ENCODE peak calls at places on chromosomes 6 and 20, in six cellular contexts. One of them, this sample, is unnamed.

GRCh38 chr6:131251593-131252204 is 116.4 kb downstream of the AKAP7 start:
- DNase-seq in GM12865: no peak
- DNase-seq in heart right ventricle: no peak
- DNase-seq in transverse colon: no peak
- DNase-seq in psoas muscle: no peak
- DNase-seq in omental fat pad: no peak
- DNase-seq in this sample: no peak

GRCh38 chr6:29490552-29490951 is 2.8 kb upstream of the MAS1L start:
- DNase-seq in psoas muscle: no peak
- DNase-seq in GM12865: no peak
- DNase-seq in omental fat pad: no peak
- DNase-seq in transverse colon: no peak
- DNase-seq in heart right ventricle: no peak
- DNase-seq in this sample: no peak

GRCh38 chr20:17771206-17772004 is 71.6 kb downstream of the BANF2 start:
- DNase-seq in psoas muscle: no peak
- DNase-seq in GM12865: no peak
- DNase-seq in omental fat pad: no peak
- DNase-seq in heart right ventricle: no peak
- DNase-seq in transverse colon: no peak
- DNase-seq in this sample: no peak

GRCh38 chr6:81331526-81331925 is 421.0 kb downstream of the TENT5A start:
- DNase-seq in heart right ventricle: no peak
- DNase-seq in GM12865: no peak
- DNase-seq in transverse colon: no peak
- DNase-seq in psoas muscle: no peak
- DNase-seq in omental fat pad: no peak
- DNase-seq in this sample: no peak

GRCh38 chr20:4891997-4892396 is 109.3 kb downstream of the SLC23A2 start:
- DNase-seq in psoas muscle: no peak
- DNase-seq in GM12865: no peak
- DNase-seq in heart right ventricle: no peak
- DNase-seq in transverse colon: no peak
- DNase-seq in omental fat pad: no peak
- DNase-seq in this sample: no peak

GRCh38 chr20:50267041-50267865 is 76.6 kb downstream of the CEBPB start:
- DNase-seq in GM12865: no peak
- DNase-seq in omental fat pad: no peak
- DNase-seq in transverse colon: peak
- DNase-seq in heart right ventricle: peak
- DNase-seq in psoas muscle: peak
- DNase-seq in this sample: no peak

GRCh38 chr20:3805594-3806264 is 9.6 kb downstream of the CDC25B start:
- DNase-seq in psoas muscle: peak
- DNase-seq in omental fat pad: no peak
- DNase-seq in heart right ventricle: no peak
- DNase-seq in GM12865: no peak
- DNase-seq in transverse colon: no peak
- DNase-seq in this sample: peak

GRCh38 chr6:83615025-83615999 is 93.6 kb downstream of the SNAP91 start:
- DNase-seq in transverse colon: no peak
- DNase-seq in omental fat pad: no peak
- DNase-seq in heart right ventricle: no peak
- DNase-seq in GM12865: peak
- DNase-seq in psoas muscle: no peak
- DNase-seq in this sample: no peak

GRCh38 chr6:36912583-36912982 is 26.8 kb downstream of the C6orf89 start:
- DNase-seq in omental fat pad: no peak
- DNase-seq in GM12865: peak
- DNase-seq in psoas muscle: no peak
- DNase-seq in transverse colon: peak
- DNase-seq in heart right ventricle: no peak
- DNase-seq in this sample: no peak

GRCh38 chr20:37239026-37239451 is 22.6 kb downstream of the GHRH start:
- DNase-seq in transverse colon: no peak
- DNase-seq in omental fat pad: no peak
- DNase-seq in psoas muscle: no peak
- DNase-seq in GM12865: no peak
- DNase-seq in heart right ventricle: no peak
- DNase-seq in this sample: no peak

GRCh38 chr6:45163952-45164766 is 164.0 kb upstream of the RUNX2 start:
- DNase-seq in omental fat pad: no peak
- DNase-seq in GM12865: peak
- DNase-seq in transverse colon: no peak
- DNase-seq in psoas muscle: no peak
- DNase-seq in heart right ventricle: no peak
- DNase-seq in this sample: no peak

GRCh38 chr6:47238456-47238995 is 71.2 kb downstream of the TNFRSF21 start:
- DNase-seq in omental fat pad: no peak
- DNase-seq in transverse colon: no peak
- DNase-seq in psoas muscle: no peak
- DNase-seq in GM12865: no peak
- DNase-seq in heart right ventricle: no peak
- DNase-seq in this sample: no peak

GRCh38 chr6:156976144-156977088 is 199.2 kb downstream of the ARID1B start:
- DNase-seq in heart right ventricle: no peak
- DNase-seq in GM12865: peak
- DNase-seq in transverse colon: no peak
- DNase-seq in omental fat pad: no peak
- DNase-seq in psoas muscle: no peak
- DNase-seq in this sample: no peak

GRCh38 chr6:149015877-149016525 is 269.2 kb downstream of the UST start:
- DNase-seq in omental fat pad: no peak
- DNase-seq in GM12865: no peak
- DNase-seq in heart right ventricle: no peak
- DNase-seq in transverse colon: no peak
- DNase-seq in psoas muscle: no peak
- DNase-seq in this sample: no peak

GRCh38 chr6:95091823-95092436 is 485.4 kb upstream of the MANEA start:
- DNase-seq in psoas muscle: no peak
- DNase-seq in transverse colon: no peak
- DNase-seq in omental fat pad: no peak
- DNase-seq in heart right ventricle: no peak
- DNase-seq in GM12865: peak
- DNase-seq in this sample: no peak

GRCh38 chr20:17431621-17432364 is 99.4 kb downstream of the BFSP1 start:
- DNase-seq in omental fat pad: peak
- DNase-seq in psoas muscle: peak
- DNase-seq in transverse colon: peak
- DNase-seq in heart right ventricle: peak
- DNase-seq in GM12865: peak
- DNase-seq in this sample: no peak

GRCh38 chr20:40390654-40391053 is 298.4 kb downstream of the MAFB start:
- DNase-seq in psoas muscle: no peak
- DNase-seq in transverse colon: no peak
- DNase-seq in GM12865: no peak
- DNase-seq in heart right ventricle: no peak
- DNase-seq in omental fat pad: no peak
- DNase-seq in this sample: no peak

GRCh38 chr6:112877134-112878100 is 530.3 kb downstream of the RFPL4B start:
- DNase-seq in psoas muscle: no peak
- DNase-seq in omental fat pad: no peak
- DNase-seq in heart right ventricle: no peak
- DNase-seq in transverse colon: no peak
- DNase-seq in GM12865: no peak
- DNase-seq in this sample: no peak

GRCh38 chr6:116412270-116412669 is 41.5 kb downstream of the DSE start:
- DNase-seq in heart right ventricle: no peak
- DNase-seq in GM12865: no peak
- DNase-seq in psoas muscle: peak
- DNase-seq in omental fat pad: no peak
- DNase-seq in transverse colon: no peak
- DNase-seq in this sample: no peak

GRCh38 chr6:7919871-7920270 is 9.3 kb upstream of the TXNDC5 start:
- DNase-seq in psoas muscle: no peak
- DNase-seq in heart right ventricle: no peak
- DNase-seq in omental fat pad: no peak
- DNase-seq in GM12865: no peak
- DNase-seq in transverse colon: no peak
- DNase-seq in this sample: no peak

GRCh38 chr6:145241039-145241438 is 494.3 kb downstream of the EPM2A start:
- DNase-seq in transverse colon: no peak
- DNase-seq in omental fat pad: no peak
- DNase-seq in psoas muscle: no peak
- DNase-seq in GM12865: no peak
- DNase-seq in heart right ventricle: no peak
- DNase-seq in this sample: no peak

GRCh38 chr20:63696628-63697356 is at the start of gene TNFRSF6B:
- DNase-seq in psoas muscle: peak
- DNase-seq in GM12865: no peak
- DNase-seq in omental fat pad: no peak
- DNase-seq in heart right ventricle: peak
- DNase-seq in transverse colon: peak
- DNase-seq in this sample: no peak

GRCh38 chr6:159174263-159174974 is 5.2 kb downstream of the FNDC1 start:
- DNase-seq in heart right ventricle: peak
- DNase-seq in GM12865: peak
- DNase-seq in psoas muscle: peak
- DNase-seq in transverse colon: peak
- DNase-seq in omental fat pad: no peak
- DNase-seq in this sample: no peak

GRCh38 chr20:25361287-25361683 is 29.4 kb downstream of the ABHD12 start:
- DNase-seq in transverse colon: no peak
- DNase-seq in omental fat pad: no peak
- DNase-seq in psoas muscle: no peak
- DNase-seq in heart right ventricle: no peak
- DNase-seq in GM12865: no peak
- DNase-seq in this sample: no peak

GRCh38 chr20:15814903-15815302 is 758.3 kb downstream of the KIF16B start:
- DNase-seq in heart right ventricle: no peak
- DNase-seq in psoas muscle: no peak
- DNase-seq in GM12865: no peak
- DNase-seq in omental fat pad: no peak
- DNase-seq in transverse colon: no peak
- DNase-seq in this sample: no peak

GRCh38 chr20:57199656-57200405 is 66.6 kb downstream of the BMP7 start:
- DNase-seq in psoas muscle: peak
- DNase-seq in omental fat pad: no peak
- DNase-seq in heart right ventricle: no peak
- DNase-seq in transverse colon: no peak
- DNase-seq in GM12865: no peak
- DNase-seq in this sample: no peak

GRCh38 chr6:23754197-23754596 is 371.8 kb upstream of the NRSN1 start:
- DNase-seq in transverse colon: no peak
- DNase-seq in heart right ventricle: no peak
- DNase-seq in GM12865: no peak
- DNase-seq in psoas muscle: no peak
- DNase-seq in omental fat pad: no peak
- DNase-seq in this sample: no peak

GRCh38 chr6:23752414-23752813 is 373.6 kb upstream of the NRSN1 start:
- DNase-seq in GM12865: no peak
- DNase-seq in heart right ventricle: no peak
- DNase-seq in psoas muscle: no peak
- DNase-seq in transverse colon: no peak
- DNase-seq in omental fat pad: no peak
- DNase-seq in this sample: no peak
- TF ChIP-seq CTCF in GM12865: no peak
- TF ChIP-seq CTCF in heart right ventricle: no peak
- TF ChIP-seq CTCF in psoas muscle: no peak
- TF ChIP-seq CTCF in transverse colon: no peak
- TF ChIP-seq CTCF in omental fat pad: no peak
- TF ChIP-seq CTCF in this sample: no peak

GRCh38 chr20:34817801-34818200 is 7.7 kb downstream of the NCOA6 start:
- DNase-seq in GM12865: no peak
- DNase-seq in heart right ventricle: no peak
- DNase-seq in transverse colon: no peak
- DNase-seq in psoas muscle: no peak
- DNase-seq in omental fat pad: no peak
- DNase-seq in this sample: no peak
- TF ChIP-seq CTCF in GM12865: no peak
- TF ChIP-seq CTCF in heart right ventricle: no peak
- TF ChIP-seq CTCF in transverse colon: no peak
- TF ChIP-seq CTCF in psoas muscle: no peak
- TF ChIP-seq CTCF in omental fat pad: no peak
- TF ChIP-seq CTCF in this sample: no peak

DNA sequence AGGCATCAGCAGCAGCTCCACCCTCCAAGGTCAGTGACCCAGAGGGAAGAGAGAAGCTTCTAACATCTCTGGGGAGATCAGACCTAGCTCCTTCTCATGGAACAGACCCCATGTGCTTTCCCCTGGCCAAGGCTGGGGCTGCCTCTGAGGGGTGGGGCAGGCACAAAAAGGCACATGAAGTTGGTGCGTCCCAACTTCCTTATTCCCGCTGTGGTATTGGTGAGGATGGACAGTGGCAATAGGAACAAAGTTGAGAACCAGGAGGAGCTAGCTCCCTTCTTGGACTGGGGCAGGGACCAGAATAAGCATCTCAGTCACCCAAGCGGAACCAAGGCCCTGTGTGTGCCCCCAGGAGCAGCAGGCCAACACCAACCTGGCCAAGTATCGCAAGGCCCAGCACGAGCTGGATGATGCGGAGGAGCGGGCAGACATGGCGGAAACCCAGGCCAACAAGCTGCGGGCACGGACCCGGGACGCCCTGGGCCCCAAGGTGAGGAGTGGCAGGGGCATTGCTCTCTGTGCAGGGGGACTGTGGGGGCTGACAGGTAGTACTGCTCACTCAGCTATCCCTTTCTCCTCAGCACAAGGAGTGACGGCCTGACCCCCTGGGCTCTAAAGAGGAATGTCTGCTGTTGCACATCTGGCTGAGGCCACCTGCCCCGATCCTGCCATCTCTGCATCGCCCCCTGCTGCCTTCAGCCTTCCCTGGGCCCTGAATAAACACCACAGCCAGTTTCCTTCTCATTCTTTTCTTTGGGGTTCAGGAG is 46.1 kb downstream of the MYH7B start:
- DNase-seq in GM12865: no peak
- DNase-seq in heart right ventricle: no peak
- DNase-seq in transverse colon: no peak
- DNase-seq in psoas muscle: peak
- DNase-seq in omental fat pad: no peak
- DNase-seq in this sample: peak
- TF ChIP-seq CTCF in GM12865: peak
- TF ChIP-seq CTCF in heart right ventricle: no peak
- TF ChIP-seq CTCF in transverse colon: peak
- TF ChIP-seq CTCF in psoas muscle: peak
- TF ChIP-seq CTCF in omental fat pad: no peak
- TF ChIP-seq CTCF in this sample: peak

DNA sequence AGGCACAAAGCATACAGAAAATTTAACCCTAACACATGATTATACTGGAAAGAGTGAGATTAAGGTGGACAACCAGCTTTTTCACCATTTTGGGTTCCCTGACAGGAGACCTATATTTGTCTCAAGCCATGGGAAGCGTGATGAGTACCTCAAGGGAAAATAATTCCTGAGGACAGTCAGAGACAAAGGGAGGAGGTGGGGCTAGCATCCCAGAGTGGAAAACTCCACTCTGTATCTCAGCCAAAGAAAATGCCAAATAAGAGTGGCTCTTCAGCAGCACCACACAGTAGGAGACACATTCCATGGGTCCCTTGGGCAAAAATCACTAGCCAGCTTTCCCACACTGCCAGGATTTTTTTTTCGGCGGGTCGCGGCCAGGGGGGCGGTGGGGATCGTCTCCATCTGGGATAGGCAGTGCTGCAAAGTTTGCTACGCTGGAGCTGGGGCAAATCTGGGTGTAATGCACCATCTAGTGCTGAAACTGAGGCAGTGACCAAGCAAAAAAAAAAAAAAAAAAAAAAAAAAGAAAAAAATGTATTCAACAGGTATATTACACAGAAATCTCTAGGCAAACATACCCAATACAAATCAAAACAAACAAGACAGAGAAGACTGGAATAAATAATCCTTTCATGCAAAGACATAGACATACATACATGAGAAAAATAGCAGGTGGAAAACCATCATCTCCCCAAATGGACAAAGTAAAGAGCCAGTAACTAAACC is 77.3 kb upstream of the SLC35F1 start:
- DNase-seq in psoas muscle: no peak
- DNase-seq in GM12865: peak
- DNase-seq in heart right ventricle: no peak
- DNase-seq in transverse colon: no peak
- DNase-seq in omental fat pad: no peak
- DNase-seq in this sample: no peak
- TF ChIP-seq CTCF in psoas muscle: no peak
- TF ChIP-seq CTCF in GM12865: peak
- TF ChIP-seq CTCF in heart right ventricle: no peak
- TF ChIP-seq CTCF in transverse colon: no peak
- TF ChIP-seq CTCF in omental fat pad: no peak
- TF ChIP-seq CTCF in this sample: peak

This sample was measured in chondrocyte.